ENCODE peak calls at places on chromosomes 7 and 10, in five cellular contexts. U is fibroblast of lung, J is A549, X is transverse colon, V is nephron progenitor cell. C is an unnamed sample.

GRCh38 chr7:107078517-107078966 is 34.0 kb downstream of the PRKAR2B start:
- DNase-seq in U (peak), J (peak), X (no peak), V (no peak), C (peak)

GRCh38 chr10:123582084-123582989 is 83.8 kb upstream of the GPR26 start:
- DNase-seq in U (peak), J (peak), X (peak), V (peak), C (peak)

GRCh38 chr10:77553311-77553710 is 84.3 kb downstream of the KCNMA1 start:
- DNase-seq in U (no peak), J (no peak), X (no peak), V (no peak), C (no peak)

GRCh38 chr10:97659589-97659988 is 19.1 kb downstream of the PI4K2A start:
- DNase-seq in U (peak), J (no peak), X (no peak), V (no peak), C (no peak)

GRCh38 chr10:117656385-117657367 is 114.1 kb downstream of the EMX2 start:
- DNase-seq in U (no peak), J (no peak), X (no peak), V (no peak), C (no peak)

GRCh38 chr7:157890921-157891401 is 554.2 kb downstream of the DNAJB6 start:
- DNase-seq in U (no peak), J (no peak), X (no peak), V (no peak), C (no peak)

GRCh38 chr10:132139526-132139925 is 47.2 kb upstream of the DPYSL4 start:
- DNase-seq in U (no peak), J (no peak), X (no peak), V (no peak), C (no peak)

GRCh38 chr10:48484911-48485310 is 120.0 kb downstream of the ARHGAP22 start:
- DNase-seq in U (no peak), J (no peak), X (no peak), V (no peak), C (no peak)

GRCh38 chr7:76397409-76398183 is 11.9 kb downstream of the SSC4D start:
- DNase-seq in U (peak), J (peak), X (peak), V (peak), C (peak)

GRCh38 chr7:44847920-44848634 is at the start of gene H2AZ2:
- DNase-seq in U (peak), J (peak), X (peak), V (peak), C (peak)
- TF ChIP-seq CTCF in U (no peak), J (no peak), X (no peak), V (no peak), C (peak)

DNA sequence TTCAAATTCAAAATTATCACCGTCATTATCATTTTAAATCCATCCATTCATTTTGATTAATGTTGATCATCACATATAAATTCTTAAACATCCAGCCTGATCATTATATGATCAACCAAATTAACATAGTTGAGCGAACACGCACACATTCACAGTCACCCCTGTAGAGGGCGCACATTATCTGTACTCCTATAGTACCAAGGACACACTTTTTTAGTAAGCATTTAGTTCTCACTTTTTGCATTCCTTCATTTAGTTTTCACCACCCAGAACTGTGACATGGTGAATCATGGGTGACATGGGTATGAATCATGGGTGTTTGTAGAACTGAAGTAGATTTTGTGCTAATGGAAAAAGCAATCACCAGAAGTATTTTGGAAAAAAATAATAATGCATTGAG is 26.0 kb upstream of the ZNF735 start:
- DNase-seq in U (peak), J (peak), X (no peak), V (no peak), C (no peak)
- TF ChIP-seq CTCF in U (no peak), J (no peak), X (no peak), V (no peak), C (no peak)

DNA sequence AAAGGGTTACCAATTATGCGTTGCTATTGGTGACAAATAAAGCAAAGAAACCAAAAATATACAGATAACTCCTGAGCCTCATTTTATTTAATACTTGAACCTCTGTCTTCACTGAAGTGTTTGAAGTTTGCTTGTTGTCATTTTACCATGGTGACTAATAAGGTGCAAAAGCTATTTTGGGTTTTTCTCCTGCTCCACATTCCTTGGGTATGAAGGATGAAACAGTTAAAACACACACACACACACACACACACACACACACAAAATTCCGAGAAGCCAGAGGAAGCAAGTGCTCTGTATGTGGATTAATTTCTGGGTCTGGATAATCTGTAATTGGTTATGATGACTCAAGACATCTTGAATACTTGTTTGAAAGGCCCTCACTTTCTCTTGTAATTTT is 246.4 kb downstream of the COBL start:
- DNase-seq in U (no peak), J (no peak), X (no peak), V (no peak), C (no peak)
- TF ChIP-seq CTCF in U (no peak), J (no peak), X (no peak), V (no peak), C (no peak)

GRCh38 chr10:133608855-133609254 is 17.7 kb downstream of the FRG2B start:
- DNase-seq in U (no peak), J (peak), X (no peak), V (no peak), C (peak)
- TF ChIP-seq CTCF in U (peak), J (peak), X (peak), V (no peak), C (peak)

GRCh38 chr7:80373431-80374032 is 138.3 kb downstream of the GNAT3 start:
- DNase-seq in U (no peak), J (no peak), X (no peak), V (no peak), C (no peak)

GRCh38 chr7:80369321-80369720 is 142.5 kb downstream of the GNAT3 start:
- DNase-seq in U (no peak), J (no peak), X (no peak), V (no peak), C (no peak)

GRCh38 chr7:80372415-80372814 is 139.4 kb downstream of the GNAT3 start:
- DNase-seq in U (peak), J (peak), X (no peak), V (no peak), C (no peak)

GRCh38 chr7:80374321-80374720 is 137.5 kb downstream of the GNAT3 start:
- DNase-seq in U (no peak), J (no peak), X (no peak), V (no peak), C (no peak)

GRCh38 chr7:80370587-80370986 is 141.3 kb downstream of the GNAT3 start:
- DNase-seq in U (no peak), J (no peak), X (no peak), V (no peak), C (no peak)
- TF ChIP-seq CTCF in U (no peak), J (no peak), X (no peak), V (no peak), C (no peak)

GRCh38 chr10:43392757-43393156 is 16.2 kb downstream of the HNRNPF start:
- DNase-seq in U (no peak), J (no peak), X (no peak), V (no peak), C (no peak)

GRCh38 chr10:43390333-43390732 is 18.7 kb downstream of the HNRNPF start:
- DNase-seq in U (no peak), J (no peak), X (no peak), V (no peak), C (no peak)

GRCh38 chr10:43393606-43394360 is 15.2 kb downstream of the HNRNPF start:
- DNase-seq in U (no peak), J (no peak), X (no peak), V (no peak), C (no peak)

GRCh38 chr10:43389867-43390266 is 18.4 kb downstream of the FXYD4 start:
- DNase-seq in U (no peak), J (no peak), X (no peak), V (no peak), C (no peak)

DNA sequence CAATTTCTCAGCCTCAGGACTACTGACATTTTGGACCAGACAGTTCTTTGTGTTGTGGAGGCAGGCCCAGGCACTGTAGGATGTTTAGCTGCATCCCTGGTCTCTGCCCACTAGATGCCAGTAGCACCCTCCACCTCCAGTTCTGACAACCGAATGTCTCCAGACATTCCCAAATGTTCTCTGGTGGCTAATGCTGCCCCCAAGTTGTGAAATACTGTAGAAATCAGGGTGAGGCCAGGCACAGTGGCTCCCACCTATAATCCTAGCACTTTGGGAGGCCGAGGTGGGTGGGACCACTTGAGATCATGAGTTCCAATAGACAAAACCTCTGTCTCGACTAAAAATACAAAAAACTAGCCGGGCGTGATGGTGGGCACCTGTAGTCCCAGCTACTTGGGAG is 18.2 kb downstream of the HNRNPF start:
- DNase-seq in U (peak), J (peak), X (no peak), V (peak), C (no peak)
- TF ChIP-seq CTCF in U (peak), J (peak), X (peak), V (peak), C (no peak)

GRCh38 chr10:89853796-89854195 is 152.4 kb downstream of the KIF20B start:
- DNase-seq in U (no peak), J (no peak), X (no peak), V (peak), C (no peak)
- TF ChIP-seq CTCF in U (no peak), J (no peak), X (no peak), V (peak), C (no peak)

C was measured in RWPE1.